ENCODE peak calls at places on chromosomes 13 and 19, in eight cellular contexts. X is iPS-NIHi11; G is activated CD4-positive, alpha-beta T cell treated with anti-CD3 and anti-CD28 coated beads, Interleukin-2, amount 50 U/mL, for 24 hours; E is fibroblast of lung; S is breast epithelium; M is AML-193; L is A549; J is B cell. Y is an unnamed sample.

GRCh38 chr13:44437356-44438233 is 64.0 kb downstream of the SERP2 start:
- DNase-seq in X (no peak), G (no peak), E (peak; percentile 34), S (no peak), M (peak; percentile 65), L (peak; percentile 49), J (peak; percentile 51), Y (no peak)

GRCh38 chr19:45578861-45579260 is 5.7 kb downstream of the OPA3 start:
- DNase-seq in X (no peak), G (no peak), E (no peak), S (no peak), M (no peak), L (no peak), J (no peak), Y (no peak)

GRCh38 chr13:67776171-67776570 is 546.0 kb upstream of the PCDH9 start:
- DNase-seq in X (no peak), G (no peak), E (no peak), S (no peak), M (no peak), L (no peak), J (no peak), Y (no peak)

GRCh38 chr13:112722433-112723250 is 32.8 kb downstream of the ATP11A start:
- DNase-seq in X (peak; percentile 47), G (no peak), E (peak; percentile 96), S (no peak), M (no peak), L (peak; percentile 74), J (no peak), Y (peak; percentile 73)

GRCh38 chr19:35718345-35719041 is 690 bp downstream of the KMT2B start:
- DNase-seq in X (no peak), G (no peak), E (peak; percentile 15), S (no peak), M (peak; percentile 9), L (peak; percentile 40), J (peak; percentile 51), Y (no peak)

GRCh38 chr19:1069009-1069779 is 2.2 kb downstream of the ARHGAP45 start:
- DNase-seq in X (no peak), G (no peak), E (no peak), S (no peak), M (peak; percentile 93), L (no peak), J (peak; percentile 78), Y (no peak)

GRCh38 chr13:30111810-30112209 is 195.5 kb downstream of the KATNAL1 start:
- DNase-seq in X (peak; percentile 46), G (no peak), E (no peak), S (no peak), M (peak; percentile 21), L (peak; percentile 6), J (no peak), Y (no peak)

GRCh38 chr13:111879719-111880118 is 187.2 kb upstream of the SOX1 start:
- DNase-seq in X (no peak), G (no peak), E (no peak), S (no peak), M (no peak), L (no peak), J (no peak), Y (no peak)

GRCh38 chr19:17419154-17419490 is 725 bp upstream of the MVB12A start:
- DNase-seq in X (no peak), G (no peak), E (no peak), S (no peak), M (no peak), L (no peak), J (no peak), Y (no peak)